ENCODE peak calls at places on chromosomes 12 and 14, in seven cellular contexts. S is astrocyte, U is AG10803, Z is stomach, H is AG09319, T is BE2C, D is glutamatergic neuron. W is an unnamed sample.

GRCh38 chr14:55411426-55412389 is at the start of gene ATG14:
- DNase-seq in S (peak; percentile 63), D (peak; percentile 88), T (peak; percentile 89), U (peak; percentile 77), H (peak; percentile 39), Z (peak; percentile 82), W (peak; percentile 82)

GRCh38 chr12:24991209-24992049 is 42.5 kb upstream of the BCAT1 start:
- DNase-seq in Z (no peak), T (no peak), S (peak; percentile 32), U (peak; percentile 58), H (peak; percentile 27), D (no peak), W (peak; percentile 75)

GRCh38 chr12:111761099-111761498 is 5.6 kb upstream of the ALDH2 start:
- DNase-seq in Z (no peak), S (no peak), H (no peak), T (no peak), D (no peak), U (no peak), W (no peak)

GRCh38 chr12:59040651-59041050 is 120.3 kb upstream of the LRIG3 start:
- DNase-seq in Z (no peak), H (peak; percentile 49), S (peak; percentile 97), D (no peak), T (no peak), U (peak; percentile 96), W (peak; percentile 75)

GRCh38 chr14:68393178-68393763 is 399.6 kb downstream of the ZFP36L1 start:
- DNase-seq in U (no peak), S (no peak), H (no peak), T (no peak), D (no peak), Z (no peak), W (no peak)

GRCh38 chr12:120825337-120825736 is 78.8 kb downstream of the SPPL3 start:
- DNase-seq in U (no peak), Z (no peak), T (no peak), D (no peak), S (no peak), H (no peak), W (no peak)

GRCh38 chr12:122976648-122976975 is 1.6 kb downstream of the OGFOD2 start:
- DNase-seq in H (no peak), S (no peak), U (no peak), D (no peak), Z (no peak), T (no peak), W (no peak)

GRCh38 chr12:114955414-114956014 is 271.5 kb upstream of the TBX3 start:
- DNase-seq in H (no peak), D (no peak), T (peak; percentile 15), S (peak; percentile 15), Z (no peak), U (no peak), W (peak; percentile 43)

GRCh38 chr12:19855876-19856275 is 416.6 kb downstream of the AEBP2 start:
- DNase-seq in U (no peak), S (no peak), Z (no peak), H (no peak), T (no peak), D (no peak), W (peak; percentile 20)

GRCh38 chr12:108360487-108360886 is 21.4 kb upstream of the CMKLR1 start:
- DNase-seq in S (peak; percentile 47), T (no peak), D (peak; percentile 59), Z (no peak), H (no peak), U (peak; percentile 42), W (no peak)

GRCh38 chr14:99809864-99810854 is 16.9 kb downstream of the EML1 start:
- DNase-seq in H (no peak), T (peak; percentile 73), S (no peak), Z (peak; percentile 39), U (peak; percentile 28), D (no peak), W (no peak)

GRCh38 chr14:73770977-73771847 is 57.0 kb upstream of the PNMA1 start:
- DNase-seq in U (no peak), Z (no peak), S (no peak), T (no peak), D (no peak), H (no peak), W (no peak)

GRCh38 chr12:39440781-39441180 is 2.1 kb downstream of the KIF21A start:
- DNase-seq in Z (no peak), T (peak; percentile 29), D (no peak), H (no peak), S (no peak), U (no peak), W (no peak)

GRCh38 chr12:39443704-39444234 is 849 bp upstream of the KIF21A start:
- DNase-seq in U (peak; percentile 8), S (no peak), T (no peak), D (no peak), Z (no peak), H (no peak), W (no peak)

GRCh38 chr12:39441963-39442894 is 691 bp downstream of the KIF21A start:
- DNase-seq in D (peak; percentile 81), T (peak; percentile 85), Z (peak; percentile 34), H (no peak), S (peak; percentile 15), U (peak; percentile 17), W (peak; percentile 23)

GRCh38 chr12:39441189-39441962 is 1.5 kb downstream of the KIF21A start:
- DNase-seq in Z (no peak), U (no peak), S (no peak), T (no peak), H (no peak), D (no peak), W (no peak)

DNA sequence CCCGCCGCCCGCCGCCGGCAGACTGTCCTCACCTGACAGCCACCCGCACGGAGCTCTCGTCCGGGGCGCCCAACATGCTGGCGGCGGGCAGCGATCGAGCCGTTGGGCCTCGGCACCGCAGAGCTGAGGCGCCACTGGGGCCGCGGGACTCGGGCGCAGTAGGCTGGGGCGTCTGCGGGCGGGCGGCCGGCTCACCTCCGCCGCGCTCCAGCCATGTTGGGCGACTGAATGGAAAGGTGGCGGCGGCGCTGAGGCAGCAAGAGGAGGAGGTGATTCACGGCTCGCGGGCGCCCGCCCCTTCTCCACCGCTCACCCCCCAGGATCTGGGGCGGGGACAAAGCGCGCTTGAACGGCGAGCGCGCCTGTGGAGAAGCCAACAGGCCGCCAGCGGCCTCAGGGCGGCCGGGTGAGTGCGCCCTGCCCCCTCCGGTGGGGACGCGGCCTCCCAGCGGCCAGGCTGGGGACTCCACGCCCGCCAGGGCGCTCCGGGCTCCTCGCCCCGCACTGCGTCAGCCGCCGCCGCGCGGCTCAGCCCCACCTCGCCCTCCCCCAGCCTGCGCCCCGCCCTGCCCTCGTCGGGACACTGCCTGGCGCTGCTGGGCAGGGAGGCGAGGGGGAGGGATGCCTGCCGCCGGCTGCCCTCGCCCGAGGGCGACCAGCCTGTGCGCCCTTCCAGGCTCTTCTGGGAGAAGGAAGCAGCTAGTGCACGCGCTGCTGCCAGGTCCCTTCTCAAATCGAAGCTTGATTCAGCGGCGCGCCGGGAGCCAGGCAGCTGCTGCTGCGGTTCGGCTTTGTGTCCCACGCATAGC is at the start of gene KIF21A:
- DNase-seq in Z (peak; percentile 94), H (peak; percentile 74), T (peak; percentile 98), D (peak; percentile 95), S (peak; percentile 81), U (peak; percentile 89), W (peak; percentile 94)
- TF ChIP-seq CTCF in Z (peak; percentile 85), H (peak; percentile 26), T (peak; percentile 49), D (peak; percentile 87), S (no peak), U (peak; percentile 35), W (peak; percentile 16)

DNA sequence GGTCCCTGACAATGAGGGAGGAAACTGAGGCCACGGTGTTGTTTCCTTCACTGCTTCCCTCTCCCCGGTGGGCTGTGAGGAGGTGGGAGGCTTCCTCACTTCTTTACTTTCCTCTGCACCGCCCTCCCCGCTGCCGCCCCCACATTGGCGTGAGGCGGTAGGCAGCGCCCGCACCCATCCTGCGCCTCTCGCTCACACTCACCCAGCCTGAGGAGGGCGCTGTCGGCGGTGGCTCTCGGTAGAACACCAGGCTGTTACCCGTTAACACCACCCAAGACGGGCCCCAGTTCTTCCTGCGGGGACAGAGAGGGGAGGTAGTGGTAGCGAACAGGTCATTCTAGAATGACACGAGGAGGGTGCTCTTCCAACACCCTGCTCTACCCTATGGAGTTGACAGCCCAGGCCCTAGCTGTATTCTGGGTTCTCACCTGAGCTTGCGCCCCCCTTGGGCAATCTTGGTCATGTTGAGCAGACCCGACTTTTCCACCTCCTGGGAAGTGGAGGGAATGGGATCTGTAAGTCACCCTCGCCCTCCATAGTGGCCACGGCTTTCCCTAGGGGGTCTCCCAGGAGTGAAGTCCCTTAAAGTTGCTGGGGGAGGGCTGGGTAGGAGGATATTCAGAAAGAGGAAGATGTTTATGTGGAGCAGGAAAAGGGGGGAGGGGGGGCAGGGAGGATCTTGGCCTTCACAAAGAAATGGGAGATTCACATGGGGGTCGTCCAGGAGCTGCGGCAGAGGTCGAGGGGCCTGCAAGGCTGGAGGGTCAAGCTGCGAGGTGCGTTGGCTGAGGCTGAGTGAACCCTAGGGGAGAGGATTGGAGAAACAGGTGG is 3.3 kb downstream of the ARHGAP9 start:
- DNase-seq in Z (peak; percentile 41), T (no peak), H (no peak), S (no peak), U (no peak), D (no peak), W (no peak)
- TF ChIP-seq CTCF in Z (no peak), T (no peak), H (no peak), S (no peak), U (no peak), D (peak; percentile 13), W (no peak)

DNA sequence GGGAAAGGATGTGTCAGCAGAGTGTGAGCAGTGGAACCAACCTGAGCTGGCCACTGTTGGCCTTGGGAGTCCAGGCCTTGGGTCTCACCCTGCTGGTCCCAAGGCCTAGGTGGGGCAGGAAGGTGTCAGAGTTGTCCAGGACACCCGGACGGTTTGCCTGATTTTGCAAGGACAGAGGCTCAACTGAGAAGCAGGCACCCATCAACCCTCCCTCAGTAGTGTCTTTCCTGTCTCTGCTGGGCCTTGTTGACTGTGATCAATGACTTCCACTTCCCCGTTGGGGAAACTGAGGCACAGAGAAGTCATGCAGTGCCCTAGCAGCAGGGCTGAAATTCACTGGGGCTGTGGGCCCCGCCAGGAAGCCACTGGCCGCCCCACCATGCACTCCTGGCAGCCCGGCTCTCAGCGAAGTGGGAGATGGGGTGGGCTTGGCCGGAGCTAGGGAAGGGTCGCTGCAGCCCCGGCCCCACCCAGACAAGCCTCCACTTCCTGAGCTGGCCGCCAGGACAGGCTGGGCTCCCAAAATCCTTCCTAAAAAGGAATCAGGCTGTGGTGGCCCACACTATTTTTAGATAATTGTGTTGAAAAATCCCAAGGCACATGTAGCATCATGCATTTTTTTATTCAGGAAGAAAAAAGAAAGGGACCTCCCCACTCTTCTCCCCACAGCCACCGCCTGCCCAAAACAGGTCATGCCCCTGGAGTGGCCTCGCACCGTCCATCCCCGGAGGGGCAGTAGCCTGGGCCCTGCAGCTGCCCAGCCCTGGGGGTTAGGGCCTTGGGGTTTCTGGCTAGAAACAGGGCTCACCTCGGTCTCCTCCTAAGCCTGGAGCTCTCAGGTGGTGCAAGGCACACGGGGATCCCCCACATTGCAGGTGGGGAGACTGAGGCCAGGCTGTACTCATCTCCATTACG is 127.4 kb downstream of the CALM1 start:
- DNase-seq in Z (no peak), U (no peak), T (no peak), H (no peak), D (no peak), S (no peak), W (no peak)
- TF ChIP-seq CTCF in Z (no peak), U (no peak), T (no peak), H (no peak), D (no peak), S (no peak), W (no peak)

DNA sequence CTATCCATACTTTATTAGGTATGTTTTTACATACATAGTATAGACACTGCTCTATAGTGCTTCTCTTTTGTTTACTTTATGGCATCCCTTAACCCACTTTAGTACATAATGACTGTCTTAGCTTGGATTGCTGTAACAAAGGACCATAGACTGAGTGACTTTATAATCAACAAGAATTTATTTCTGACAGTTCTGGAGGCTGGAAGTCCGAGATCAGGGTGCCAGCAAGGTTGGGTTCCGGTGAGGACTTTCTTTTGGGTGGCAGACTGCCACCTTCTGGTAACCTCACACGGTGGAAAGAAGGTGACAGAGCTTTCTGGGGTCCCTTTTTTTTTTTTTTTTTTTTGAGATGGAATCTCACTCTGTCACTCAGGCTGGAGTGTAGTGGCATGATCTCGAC is 48.6 kb upstream of the PPM1H start:
- DNase-seq in U (no peak), Z (peak; percentile 58), T (no peak), D (no peak), H (no peak), S (no peak), W (no peak)
- TF ChIP-seq CTCF in U (no peak), Z (peak; percentile 28), T (no peak), D (no peak), H (no peak), S (no peak), W (no peak)

W was measured in fibroblast of pulmonary artery.